ENCODE peak calls at places on chromosome 6, in five cellular contexts. R, U, J, C and E are unnamed samples.

GRCh38 chr6:7727150-7727950 is 1.5 kb downstream of the BMP6 start:
- DNase-seq in R (no peak), U (peak; percentile 26), J (peak; percentile 40), C (no peak), E (peak; percentile 27)

GRCh38 chr6:7216941-7217621 is 95.9 kb downstream of the SSR1 start:
- DNase-seq in R (peak; percentile 88), U (no peak), J (peak; percentile 66), C (no peak), E (no peak)

GRCh38 chr6:169851641-169852503 is 100.5 kb downstream of the ERMARD start:
- DNase-seq in R (no peak), U (no peak), J (no peak), C (no peak), E (no peak)

GRCh38 chr6:42316981-42317380 is 99.3 kb upstream of the MRPS10 start:
- DNase-seq in R (no peak), U (no peak), J (no peak), C (no peak), E (peak; percentile 36)

GRCh38 chr6:43269273-43270007 is 26.2 kb downstream of the TTBK1 start:
- DNase-seq in R (peak; percentile 41), U (no peak), J (no peak), C (no peak), E (no peak)

GRCh38 chr6:134247271-134247833 is 70.6 kb downstream of the SGK1 start:
- DNase-seq in R (no peak), U (no peak), J (no peak), C (no peak), E (no peak)

GRCh38 chr6:83055366-83055964 is 10.2 kb downstream of the UBE3D start:
- DNase-seq in R (no peak), U (peak; percentile 44), J (peak; percentile 63), C (no peak), E (peak; percentile 70)

GRCh38 chr6:37373822-37374514 is 20.2 kb downstream of the RNF8 start:
- DNase-seq in R (no peak), U (no peak), J (no peak), C (no peak), E (peak; percentile 40)

GRCh38 chr6:41767112-41767946 is 12.4 kb downstream of the FRS3 start:
- DNase-seq in R (no peak), U (no peak), J (peak; percentile 36), C (peak; percentile 80), E (peak; percentile 89)

GRCh38 chr6:37550436-37550835 is 50.7 kb upstream of the CCDC167 start:
- DNase-seq in R (no peak), U (no peak), J (no peak), C (no peak), E (peak; percentile 22)

GRCh38 chr6:167560673-167561569 is 236.0 kb downstream of the TTLL2 start:
- DNase-seq in R (no peak), U (no peak), J (no peak), C (no peak), E (no peak)

GRCh38 chr6:11766589-11767450 is 11.8 kb downstream of the ADTRP start:
- DNase-seq in R (no peak), U (peak; percentile 70), J (no peak), C (peak; percentile 95), E (peak; percentile 98)

GRCh38 chr6:138800377-138801150 is 4.7 kb downstream of the ECT2L start:
- DNase-seq in R (no peak), U (no peak), J (no peak), C (no peak), E (no peak)

GRCh38 chr6:133051264-133051663 is 189.9 kb upstream of the EYA4 start:
- DNase-seq in R (no peak), U (no peak), J (no peak), C (no peak), E (no peak)

DNA sequence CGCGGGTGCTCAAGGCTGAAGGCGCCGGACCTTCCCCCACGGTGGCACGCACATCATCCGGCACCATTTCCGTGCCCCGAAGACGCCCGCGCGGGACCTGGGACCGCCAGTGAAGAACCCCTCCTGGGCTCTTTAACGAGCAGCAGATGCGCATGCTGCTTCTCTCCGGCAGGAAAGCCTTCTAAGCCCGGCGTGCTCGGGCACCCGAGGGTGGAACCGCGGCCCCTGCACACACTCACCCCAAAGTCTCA is 220 bp downstream of the FOXQ1 start:
- DNase-seq in R (no peak), U (no peak), J (no peak), C (no peak), E (no peak)
- H3K4me3 ChIP-seq in R (peak overlapping the region; percentile 63), U (peak overlapping the region; percentile 64), J (peak overlapping the region; percentile 29), C (peak overlapping the region; percentile 53), E (peak overlapping the region; percentile 53)

GRCh38 chr6:33830635-33831240 is 26.9 kb upstream of the MLN start:
- DNase-seq in R (no peak), U (no peak), J (no peak), C (no peak), E (no peak)

GRCh38 chr6:33828452-33828763 is 24.6 kb upstream of the MLN start:
- DNase-seq in R (no peak), U (no peak), J (no peak), C (no peak), E (no peak)

GRCh38 chr6:33826537-33826936 is 22.7 kb upstream of the MLN start:
- DNase-seq in R (no peak), U (no peak), J (no peak), C (no peak), E (no peak)

GRCh38 chr6:33827546-33828451 is 24.0 kb upstream of the MLN start:
- DNase-seq in R (no peak), U (no peak), J (no peak), C (no peak), E (no peak)

DNA sequence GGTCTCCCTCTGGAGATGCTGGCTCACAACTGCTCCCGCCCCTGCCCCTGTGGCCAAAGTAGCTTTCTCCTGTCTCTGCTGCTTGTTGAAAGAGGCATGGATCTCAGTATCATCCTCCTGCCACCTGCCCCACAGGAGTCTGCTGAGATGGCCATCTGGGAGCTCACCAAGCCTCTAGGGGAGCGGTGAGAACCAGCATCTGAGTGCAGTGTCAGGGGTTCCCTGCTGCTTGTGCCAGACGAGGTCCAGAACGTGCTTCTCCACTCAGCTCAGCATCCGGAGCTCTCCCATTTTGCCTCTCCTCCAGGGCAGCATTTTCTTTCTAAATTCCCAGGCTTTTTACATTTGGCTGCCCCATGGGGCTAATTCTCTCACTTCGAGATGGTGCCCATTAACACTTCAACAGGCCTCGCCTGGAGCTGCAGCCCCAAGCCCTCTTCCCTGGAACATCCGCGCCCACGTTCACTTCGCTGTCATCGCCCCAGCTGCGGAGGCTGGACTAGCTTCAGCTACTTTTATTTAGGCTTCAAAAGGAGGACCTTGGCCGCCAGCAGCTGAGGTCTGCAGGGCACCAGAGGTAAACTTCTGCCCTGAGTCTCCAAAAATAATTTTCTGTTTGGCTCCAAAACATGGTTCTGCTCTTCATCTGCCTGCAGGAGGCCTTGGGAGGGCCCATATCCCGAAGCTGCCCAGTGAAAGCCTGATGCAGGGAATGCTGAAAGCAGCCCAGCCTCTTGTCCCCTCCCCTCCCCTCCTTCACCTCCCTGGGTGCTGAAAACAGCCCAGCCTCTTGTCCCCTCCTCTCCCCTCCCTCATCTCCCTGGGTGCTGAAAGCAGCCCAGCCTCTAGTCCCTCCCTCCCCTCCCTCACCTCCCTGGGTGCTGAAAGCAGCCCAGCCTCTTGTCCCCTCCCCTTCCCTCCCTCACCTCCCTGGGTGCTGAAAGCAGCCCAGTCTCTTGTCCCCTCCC is 25.2 kb upstream of the MLN start:
- DNase-seq in R (no peak), U (no peak), J (peak; percentile 37), C (no peak), E (peak; percentile 21)
- TF ChIP-seq CTCF in R (no peak), U (no peak), J (no peak), C (no peak), E (peak; percentile 18)

DNA sequence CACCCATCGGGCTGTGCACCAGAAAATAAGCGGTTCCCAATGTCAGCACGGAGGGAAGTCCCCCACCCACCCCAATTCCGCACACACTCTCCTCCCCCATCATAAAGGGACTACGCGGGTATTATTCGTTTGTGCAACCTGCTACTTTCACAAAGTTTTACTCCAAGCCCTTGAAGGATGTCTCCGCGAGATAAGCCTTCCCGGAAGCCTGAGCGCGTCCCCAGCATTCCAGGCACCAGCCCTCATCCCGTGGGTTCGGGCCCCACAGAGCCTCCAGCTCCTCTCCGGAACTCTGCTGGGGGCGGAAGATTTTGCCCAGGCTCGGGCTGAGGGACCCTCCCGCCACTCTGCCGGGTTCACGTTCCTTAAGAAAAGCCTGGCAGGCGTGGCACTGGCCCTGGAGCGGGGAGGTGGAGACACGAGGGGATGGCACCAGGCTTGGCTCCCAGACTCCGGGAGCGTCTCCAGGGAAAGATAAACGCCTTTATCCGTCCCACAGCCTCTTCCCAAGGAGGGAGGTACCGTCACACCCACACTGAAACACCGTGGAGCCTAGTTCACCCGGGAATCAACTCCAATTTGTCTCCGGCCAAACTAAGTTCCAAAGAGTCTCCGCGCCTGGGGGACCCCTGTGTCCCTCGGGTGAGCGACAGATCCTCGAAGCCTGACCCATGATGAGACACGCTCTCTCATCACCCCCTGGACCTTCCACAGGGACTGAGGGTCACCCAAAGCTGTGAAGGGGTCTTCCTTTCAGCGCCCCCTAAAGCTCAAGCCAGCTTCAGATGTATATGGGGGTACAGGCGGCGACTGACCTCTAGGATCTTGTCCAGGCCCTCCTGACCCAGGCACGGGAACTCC is 934 bp downstream of the KCNK5 start:
- DNase-seq in R (no peak), U (no peak), J (no peak), C (no peak), E (no peak)
- H3K4me3 ChIP-seq in R (peak overlapping the region; percentile 65), U (peak overlapping the region; percentile 61), J (peak overlapping the region; percentile 43), C (no peak overlapping the region), E (no peak overlapping the region)

DNA sequence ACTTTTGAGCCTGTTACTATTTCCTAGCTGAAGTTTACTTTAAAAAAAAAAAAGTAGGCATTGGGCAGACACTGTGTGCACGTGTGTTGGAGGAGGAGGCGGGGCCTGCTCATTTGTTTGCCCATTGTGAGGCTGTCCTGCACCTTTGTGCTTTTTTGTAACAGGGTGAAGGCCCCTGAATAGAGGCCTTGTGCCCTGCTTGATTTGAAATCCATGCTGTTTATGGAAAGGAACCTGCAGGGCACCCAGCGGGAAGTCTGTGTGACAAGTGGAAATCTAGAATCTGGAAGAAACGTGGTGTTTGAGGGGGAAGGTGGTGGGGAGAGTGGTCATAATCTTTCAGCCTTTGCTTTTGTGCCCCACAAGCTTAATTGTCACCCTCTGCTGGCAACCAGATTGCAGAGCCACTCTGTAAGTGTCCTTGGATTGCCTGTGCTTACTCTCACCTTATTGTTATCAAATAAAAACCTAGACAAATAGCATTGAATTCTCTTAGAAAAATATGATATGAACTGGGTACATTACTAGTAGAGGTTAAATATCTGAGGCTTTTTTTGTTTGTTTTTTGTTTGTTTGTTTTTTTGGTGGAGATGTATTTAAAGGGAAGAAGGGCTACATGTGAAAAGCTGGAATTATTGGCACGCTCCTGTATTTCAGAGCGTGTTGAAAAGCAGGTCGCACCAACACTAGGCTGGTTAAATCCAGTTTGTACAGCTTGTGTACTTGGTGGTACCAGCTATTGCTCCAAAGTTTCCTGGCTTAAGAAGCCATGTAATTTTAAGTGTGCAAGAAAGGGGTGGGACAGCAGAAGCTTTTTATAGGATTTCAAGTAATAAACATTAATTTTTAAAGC is 156.2 kb downstream of the ARID1B start:
- DNase-seq in R (no peak), U (no peak), J (peak; percentile 59), C (no peak), E (no peak)
- TF ChIP-seq CTCF in R (no peak), U (no peak), J (no peak), C (no peak), E (no peak)

GRCh38 chr6:10694302-10695085 is at the start of the genes C6orf52 and PAK1IP1:
- DNase-seq in R (peak; percentile 96), U (peak; percentile 88), J (peak; percentile 94), C (peak; percentile 67), E (peak; percentile 95)

GRCh38 chr6:10690651-10691445 is 3.6 kb downstream of the C6orf52 start:
- DNase-seq in R (no peak), U (no peak), J (peak; percentile 0), C (no peak), E (peak; percentile 2)

GRCh38 chr6:10695086-10695657 is 400 bp downstream of the PAK1IP1 start:
- DNase-seq in R (no peak), U (peak; percentile 5), J (no peak), C (no peak), E (no peak)

GRCh38 chr6:10696655-10697054 is 1.9 kb downstream of the PAK1IP1 start:
- DNase-seq in R (no peak), U (no peak), J (no peak), C (no peak), E (no peak)

GRCh38 chr6:10692965-10693538 is 1.4 kb downstream of the C6orf52 start:
- DNase-seq in R (no peak), U (no peak), J (no peak), C (no peak), E (no peak)
- H3K4me3 ChIP-seq in R (peak overlapping the region; percentile 89), U (peak overlapping the region; percentile 69), J (peak overlapping the region; percentile 92), C (peak overlapping the region; percentile 98), E (peak overlapping the region; percentile 95)